ENCODE peak calls at places on chromosomes 1 and 21, in five cellular contexts. X is A549, O is SK-MEL-5, I is EH, B is T-cell. Q is an unnamed sample.

GRCh38 chr1:47782414-47783165 is 214.6 kb downstream of the TRABD2B start:
- DNase-seq in X (no peak), O (no peak), I (no peak), B (no peak), Q (no peak)

GRCh38 chr1:151516031-151516511 is 4.9 kb downstream of the CGN start:
- DNase-seq in X (no peak), O (no peak), I (no peak), B (no peak), Q (no peak)

GRCh38 chr1:36350659-36351171 is 27.3 kb upstream of the EVA1B start:
- DNase-seq in X (peak), O (no peak), I (peak), B (peak), Q (no peak)

GRCh38 chr1:21559788-21560567 is 50.8 kb downstream of the ALPL start:
- DNase-seq in X (no peak), O (no peak), I (no peak), B (no peak), Q (no peak)

GRCh38 chr1:235069577-235070563 is 58.8 kb downstream of the TOMM20 start:
- DNase-seq in X (peak), O (no peak), I (peak), B (no peak), Q (peak)

GRCh38 chr1:247331526-247332214 is at the start of gene ZNF496:
- DNase-seq in X (peak), O (peak), I (peak), B (peak), Q (peak)

GRCh38 chr1:43554444-43554992 is 23.8 kb downstream of the PTPRF start:
- DNase-seq in X (peak), O (peak), I (peak), B (no peak), Q (peak)

GRCh38 chr1:45864765-45865164 is 61.4 kb downstream of the MAST2 start:
- DNase-seq in X (no peak), O (no peak), I (peak), B (no peak), Q (peak)

GRCh38 chr1:70449049-70449448 is 38.0 kb downstream of the CTH start:
- DNase-seq in X (no peak), O (no peak), I (no peak), B (no peak), Q (no peak)

GRCh38 chr1:33008051-33008914 is 28.4 kb downstream of the AK2 start:
- DNase-seq in X (peak), O (no peak), I (no peak), B (no peak), Q (no peak)

GRCh38 chr1:54876814-54877213 is 10.2 kb downstream of the DHCR24 start:
- DNase-seq in X (no peak), O (no peak), I (no peak), B (no peak), Q (no peak)

GRCh38 chr1:201602413-201603265 is 63.7 kb downstream of the NAV1 start:
- DNase-seq in X (peak), O (no peak), I (peak), B (no peak), Q (no peak)

GRCh38 chr1:7760245-7760644 is 10.9 kb upstream of the VAMP3 start:
- DNase-seq in X (no peak), O (no peak), I (peak), B (no peak), Q (no peak)

GRCh38 chr1:94953107-94953506 is 26.2 kb upstream of the CNN3 start:
- DNase-seq in X (no peak), O (no peak), I (no peak), B (no peak), Q (no peak)

GRCh38 chr1:248850124-248850523 is 8.8 kb downstream of the ZNF692 start:
- DNase-seq in X (no peak), O (no peak), I (no peak), B (no peak), Q (no peak)

GRCh38 chr1:10865518-10866313 is 69.3 kb upstream of the CASZ1 start:
- DNase-seq in X (no peak), O (no peak), I (no peak), B (no peak), Q (no peak)

GRCh38 chr1:75124510-75124909 is 9.7 kb upstream of the LHX8 start:
- DNase-seq in X (no peak), O (no peak), I (no peak), B (no peak), Q (no peak)

GRCh38 chr1:156766288-156767100 is 841 bp upstream of the PRCC start:
- DNase-seq in X (no peak), O (no peak), I (peak), B (no peak), Q (no peak)

GRCh38 chr1:111565957-111566356 is 53.6 kb upstream of the RAP1A start:
- DNase-seq in X (no peak), O (no peak), I (peak), B (no peak), Q (no peak)

GRCh38 chr21:39843916-39844315 is 23.3 kb upstream of the PCP4 start:
- DNase-seq in X (no peak), O (no peak), I (no peak), B (no peak), Q (no peak)

GRCh38 chr1:212110617-212111016 is 75.1 kb downstream of the DTL start:
- DNase-seq in X (no peak), O (peak), I (peak), B (no peak), Q (no peak)

GRCh38 chr1:62318756-62319544 is at the start of gene KANK4:
- DNase-seq in X (no peak), O (no peak), I (no peak), B (no peak), Q (peak)

GRCh38 chr1:5947978-5948680 is 44.1 kb downstream of the NPHP4 start:
- DNase-seq in X (no peak), O (no peak), I (no peak), B (no peak), Q (no peak)

GRCh38 chr1:178899402-178899801 is 28.5 kb upstream of the ANGPTL1 start:
- DNase-seq in X (no peak), O (no peak), I (no peak), B (no peak), Q (no peak)

GRCh38 chr1:12152106-12152891 is 14.5 kb upstream of the TNFRSF1B start:
- DNase-seq in X (no peak), O (no peak), I (no peak), B (no peak), Q (no peak)

GRCh38 chr1:200006711-200007110 is 20.8 kb upstream of the NR5A2 start:
- DNase-seq in X (no peak), O (no peak), I (no peak), B (no peak), Q (no peak)

Q was measured in NCI-H526.